ENCODE peak calls at places on chromosome 2, in eight cellular contexts. D, Y, I, X, R, S, Z and T are unnamed samples.

GRCh38 chr2:217429981-217430500 is 570.2 kb upstream of the TNP1 start:
- DNase-seq in D (no peak), Y (peak; percentile 90), I (peak; percentile 28), X (no peak), R (peak; percentile 40), S (no peak), Z (no peak), T (no peak)

GRCh38 chr2:118672571-118673158 is 174.8 kb downstream of the EN1 start:
- DNase-seq in D (no peak), Y (peak; percentile 60), I (no peak), X (no peak), R (no peak), S (no peak), Z (no peak), T (no peak)

GRCh38 chr2:40511661-40512213 is 59.8 kb upstream of the SLC8A1 start:
- DNase-seq in D (no peak), Y (no peak), I (peak; percentile 2), X (no peak), R (peak; percentile 56), S (peak; percentile 41), Z (peak; percentile 38), T (no peak)

GRCh38 chr2:47021301-47022009 is 105.8 kb upstream of the MCFD2 start:
- DNase-seq in D (no peak), Y (no peak), I (no peak), X (no peak), R (no peak), S (no peak), Z (no peak), T (no peak)

GRCh38 chr2:196119926-196120325 is 51.3 kb upstream of the DNAH7 start:
- DNase-seq in D (no peak), Y (no peak), I (no peak), X (no peak), R (no peak), S (no peak), Z (no peak), T (no peak)

GRCh38 chr2:160294339-160294803 is 94.3 kb upstream of the ITGB6 start:
- DNase-seq in D (no peak), Y (no peak), I (peak; percentile 42), X (no peak), R (peak; percentile 58), S (no peak), Z (peak; percentile 37), T (no peak)

GRCh38 chr2:109415460-109416004 is 198.2 kb downstream of the SEPTIN10 start:
- DNase-seq in D (no peak), Y (no peak), I (no peak), X (no peak), R (no peak), S (no peak), Z (no peak), T (no peak)

GRCh38 chr2:55165567-55165966 is 66.5 kb downstream of the CLHC1 start:
- DNase-seq in D (no peak), Y (peak; percentile 88), I (peak; percentile 50), X (no peak), R (no peak), S (no peak), Z (no peak), T (no peak)

GRCh38 chr2:85961053-85961452 is 72.3 kb upstream of the ST3GAL5 start:
- DNase-seq in D (no peak), Y (no peak), I (no peak), X (no peak), R (no peak), S (no peak), Z (no peak), T (no peak)

GRCh38 chr2:27884546-27884945 is 5.6 kb downstream of the RBKS start:
- DNase-seq in D (no peak), Y (no peak), I (no peak), X (no peak), R (no peak), S (no peak), Z (no peak), T (no peak)

GRCh38 chr2:176178271-176178806 is 10.1 kb upstream of the HOXD1 start:
- DNase-seq in D (no peak), Y (no peak), I (peak; percentile 68), X (no peak), R (no peak), S (no peak), Z (no peak), T (peak; percentile 53)